ENCODE peak calls at places on chromosomes 12 and 14, in seven cellular contexts. E is astrocyte of the spinal cord; R is NCI-H345; Q is stimulated activated CD8-positive, alpha-beta memory T cell treated with anti-CD3 and anti-CD28 coated beads, Interleukin-12 subunit alpha, Interleukin-12 subunit beta, amount 100 ng/mL, for 1 hour; W is CD14-positive monocyte; L is Right ventricle myocardium inferior; T is activated CD4-positive, alpha-beta T cell treated with anti-CD3 and anti-CD28 coated beads for 24 hours. P is an unnamed sample.

GRCh38 chr12:65605019-65605418 is 219.3 kb upstream of the HMGA2 start:
- DNase-seq in E (peak), R (no peak), Q (no peak), W (no peak), L (no peak), T (no peak), P (no peak)

GRCh38 chr12:52061470-52062166 is 8.2 kb upstream of the ATG101 start:
- DNase-seq in E (no peak), R (no peak), Q (no peak), W (no peak), L (no peak), T (no peak), P (no peak)

GRCh38 chr14:48735607-48736006 is 850.6 kb downstream of the RPS29 start:
- DNase-seq in E (no peak), R (no peak), Q (no peak), W (no peak), L (no peak), T (no peak), P (no peak)

GRCh38 chr12:114401346-114402320 is 4.3 kb downstream of the TBX5 start:
- DNase-seq in E (no peak), R (no peak), Q (no peak), W (no peak), L (no peak), T (no peak), P (no peak)

GRCh38 chr14:88454886-88455285 is 69.4 kb downstream of the SPATA7 start:
- DNase-seq in E (no peak), R (no peak), Q (no peak), W (no peak), L (no peak), T (no peak), P (no peak)

GRCh38 chr12:3117628-3118027 is 40.4 kb downstream of the TSPAN9 start:
- DNase-seq in E (peak), R (no peak), Q (no peak), W (no peak), L (no peak), T (no peak), P (no peak)

GRCh38 chr14:105576525-105577088 is 50.2 kb downstream of the TMEM121 start:
- DNase-seq in E (no peak), R (no peak), Q (no peak), W (no peak), L (no peak), T (no peak), P (no peak)

GRCh38 chr12:21992823-21993222 is 51.6 kb upstream of the ABCC9 start:
- DNase-seq in E (no peak), R (no peak), Q (no peak), W (no peak), L (no peak), T (no peak), P (no peak)